ENCODE peak calls at places on chromosome 5, in five cellular contexts. R, J, C, E and L are unnamed samples.

GRCh38 chr5:156783092-156783491 is 67.0 kb upstream of the PPP1R2B start:
- DNase-seq in R (no peak), J (no peak), C (no peak), E (no peak), L (no peak)

GRCh38 chr5:58477760-58478159 is 13.5 kb upstream of the GAPT start:
- DNase-seq in J (no peak), C (no peak), R (no peak), E (no peak), L (no peak)

GRCh38 chr5:52757991-52758390 is 29.7 kb upstream of the ITGA1 start:
- DNase-seq in R (no peak), J (no peak), C (no peak), E (no peak), L (no peak)

GRCh38 chr5:138745268-138745667 is 8.0 kb upstream of the CTNNA1 start:
- DNase-seq in J (no peak), E (no peak), C (no peak), R (no peak), L (no peak)

GRCh38 chr5:102910240-102911226 is 155.4 kb downstream of the PAM start:
- DNase-seq in E (no peak), C (no peak), R (peak; percentile 3), J (no peak), L (peak; percentile 15)

GRCh38 chr5:100901851-100902341 is 1.2 kb downstream of the ST8SIA4 start:
- DNase-seq in E (no peak), R (no peak), C (no peak), J (no peak), L (peak; percentile 32)

GRCh38 chr5:113331201-113331551 is 103.6 kb downstream of the TSSK1B start:
- DNase-seq in R (peak; percentile 42), J (no peak), E (no peak), C (no peak), L (no peak)

GRCh38 chr5:74241751-74242140 is 398.8 kb downstream of the ENC1 start:
- DNase-seq in C (no peak), R (peak; percentile 13), E (no peak), J (no peak), L (no peak)